ENCODE peak calls at places on chromosomes 1 and 21, in nine cellular contexts. One of them, this sample, is unnamed.

GRCh38 chr1:160758525-160758924 is 19.5 kb downstream of the SLAMF7 start:
- DNase-seq in HCT116: no peak
- DNase-seq in neural progenitor cell: no peak
- DNase-seq in GM23248: no peak
- DNase-seq in MM.1S: no peak
- DNase-seq in OCI-LY7: no peak
- DNase-seq in PC-3: no peak
- DNase-seq in GM23338: no peak
- DNase-seq in SK-N-SH: no peak
- DNase-seq in this sample: no peak

GRCh38 chr1:57422271-57423134 is 1.4 kb downstream of the DAB1 start:
- DNase-seq in GM23338: peak; percentile 81
- DNase-seq in OCI-LY7: no peak
- DNase-seq in PC-3: no peak
- DNase-seq in GM23248: peak; percentile 40
- DNase-seq in HCT116: no peak
- DNase-seq in neural progenitor cell: peak; percentile 80
- DNase-seq in SK-N-SH: peak; percentile 73
- DNase-seq in MM.1S: no peak
- DNase-seq in this sample: peak; percentile 65

GRCh38 chr1:1034438-1034759 is 14.5 kb downstream of the AGRN start:
- DNase-seq in HCT116: no peak
- DNase-seq in GM23248: peak; percentile 39
- DNase-seq in SK-N-SH: peak; percentile 58
- DNase-seq in GM23338: peak; percentile 56
- DNase-seq in MM.1S: no peak
- DNase-seq in PC-3: no peak
- DNase-seq in neural progenitor cell: peak; percentile 64
- DNase-seq in OCI-LY7: no peak
- DNase-seq in this sample: no peak

GRCh38 chr1:223456747-223457146 is 63.5 kb downstream of the CCDC185 start:
- DNase-seq in GM23248: peak; percentile 12
- DNase-seq in SK-N-SH: no peak
- DNase-seq in OCI-LY7: no peak
- DNase-seq in HCT116: no peak
- DNase-seq in GM23338: no peak
- DNase-seq in PC-3: no peak
- DNase-seq in MM.1S: no peak
- DNase-seq in neural progenitor cell: no peak
- DNase-seq in this sample: no peak

GRCh38 chr1:203518541-203518940 is 24.6 kb downstream of the OPTC start:
- DNase-seq in PC-3: no peak
- DNase-seq in GM23338: no peak
- DNase-seq in GM23248: no peak
- DNase-seq in neural progenitor cell: no peak
- DNase-seq in MM.1S: no peak
- DNase-seq in OCI-LY7: no peak
- DNase-seq in SK-N-SH: no peak
- DNase-seq in HCT116: no peak
- DNase-seq in this sample: no peak

GRCh38 chr1:19772053-19772452 is 27.7 kb downstream of the TMCO4 start:
- DNase-seq in HCT116: no peak
- DNase-seq in GM23338: peak; percentile 55
- DNase-seq in OCI-LY7: no peak
- DNase-seq in PC-3: no peak
- DNase-seq in GM23248: no peak
- DNase-seq in neural progenitor cell: no peak
- DNase-seq in MM.1S: no peak
- DNase-seq in SK-N-SH: no peak
- DNase-seq in this sample: no peak

GRCh38 chr1:47650205-47650604 is 212.4 kb downstream of the FOXD2 start:
- DNase-seq in OCI-LY7: no peak
- DNase-seq in GM23248: peak; percentile 88
- DNase-seq in GM23338: no peak
- DNase-seq in neural progenitor cell: no peak
- DNase-seq in SK-N-SH: no peak
- DNase-seq in PC-3: peak; percentile 99
- DNase-seq in MM.1S: no peak
- DNase-seq in HCT116: peak; percentile 69
- DNase-seq in this sample: peak; percentile 64

GRCh38 chr21:42414928-42415769 is 11.4 kb downstream of the UBASH3A start:
- DNase-seq in GM23248: peak; percentile 60
- DNase-seq in SK-N-SH: no peak
- DNase-seq in HCT116: peak; percentile 63
- DNase-seq in MM.1S: no peak
- DNase-seq in PC-3: peak; percentile 82
- DNase-seq in neural progenitor cell: no peak
- DNase-seq in OCI-LY7: no peak
- DNase-seq in GM23338: no peak
- DNase-seq in this sample: no peak

GRCh38 chr21:25750085-25750484 is 15.3 kb downstream of the GABPA start:
- DNase-seq in MM.1S: no peak
- DNase-seq in OCI-LY7: no peak
- DNase-seq in HCT116: no peak
- DNase-seq in SK-N-SH: no peak
- DNase-seq in GM23248: no peak
- DNase-seq in GM23338: no peak
- DNase-seq in PC-3: no peak
- DNase-seq in neural progenitor cell: no peak
- DNase-seq in this sample: no peak

GRCh38 chr1:160197231-160197630 is 6.9 kb downstream of the CASQ1 start:
- DNase-seq in HCT116: no peak
- DNase-seq in GM23338: no peak
- DNase-seq in PC-3: no peak
- DNase-seq in SK-N-SH: no peak
- DNase-seq in OCI-LY7: no peak
- DNase-seq in neural progenitor cell: no peak
- DNase-seq in MM.1S: no peak
- DNase-seq in GM23248: no peak
- DNase-seq in this sample: no peak

GRCh38 chr21:37006521-37007291 is at the start of gene RIPPLY3:
- DNase-seq in neural progenitor cell: peak; percentile 66
- DNase-seq in SK-N-SH: peak; percentile 75
- DNase-seq in PC-3: peak; percentile 45
- DNase-seq in OCI-LY7: no peak
- DNase-seq in MM.1S: no peak
- DNase-seq in GM23338: peak; percentile 75
- DNase-seq in GM23248: peak; percentile 44
- DNase-seq in HCT116: no peak
- DNase-seq in this sample: peak; percentile 50

GRCh38 chr1:31040038-31040437 is 25.5 kb downstream of the PUM1 start:
- DNase-seq in neural progenitor cell: no peak
- DNase-seq in GM23338: no peak
- DNase-seq in GM23248: no peak
- DNase-seq in HCT116: no peak
- DNase-seq in SK-N-SH: no peak
- DNase-seq in MM.1S: no peak
- DNase-seq in PC-3: peak; percentile 20
- DNase-seq in OCI-LY7: no peak
- DNase-seq in this sample: no peak

GRCh38 chr1:22283596-22283995 is 140.7 kb upstream of the WNT4 start:
- DNase-seq in MM.1S: no peak
- DNase-seq in GM23248: no peak
- DNase-seq in neural progenitor cell: no peak
- DNase-seq in PC-3: no peak
- DNase-seq in OCI-LY7: no peak
- DNase-seq in HCT116: no peak
- DNase-seq in SK-N-SH: peak; percentile 5
- DNase-seq in GM23338: no peak
- DNase-seq in this sample: no peak

GRCh38 chr1:153640873-153641272 is 7.0 kb downstream of the CHTOP start:
- DNase-seq in PC-3: no peak
- DNase-seq in OCI-LY7: no peak
- DNase-seq in GM23338: no peak
- DNase-seq in MM.1S: no peak
- DNase-seq in neural progenitor cell: no peak
- DNase-seq in HCT116: no peak
- DNase-seq in SK-N-SH: no peak
- DNase-seq in GM23248: no peak
- DNase-seq in this sample: no peak

GRCh38 chr1:153639280-153639679 is 5.4 kb downstream of the CHTOP start:
- DNase-seq in GM23248: no peak
- DNase-seq in SK-N-SH: no peak
- DNase-seq in GM23338: no peak
- DNase-seq in OCI-LY7: no peak
- DNase-seq in neural progenitor cell: no peak
- DNase-seq in MM.1S: no peak
- DNase-seq in PC-3: no peak
- DNase-seq in HCT116: no peak
- DNase-seq in this sample: no peak

GRCh38 chr1:153636312-153636711 is 2.4 kb downstream of the CHTOP start:
- DNase-seq in HCT116: no peak
- DNase-seq in MM.1S: no peak
- DNase-seq in PC-3: no peak
- DNase-seq in neural progenitor cell: no peak
- DNase-seq in GM23248: no peak
- DNase-seq in GM23338: no peak
- DNase-seq in OCI-LY7: no peak
- DNase-seq in SK-N-SH: no peak
- DNase-seq in this sample: no peak

GRCh38 chr1:153635872-153636271 is 2.0 kb downstream of the CHTOP start:
- DNase-seq in PC-3: no peak
- DNase-seq in OCI-LY7: peak; percentile 34
- DNase-seq in SK-N-SH: no peak
- DNase-seq in MM.1S: no peak
- DNase-seq in neural progenitor cell: no peak
- DNase-seq in GM23248: no peak
- DNase-seq in GM23338: no peak
- DNase-seq in HCT116: no peak
- DNase-seq in this sample: no peak

GRCh38 chr1:153638261-153638660 is 4.4 kb downstream of the CHTOP start:
- DNase-seq in MM.1S: no peak
- DNase-seq in HCT116: no peak
- DNase-seq in SK-N-SH: no peak
- DNase-seq in neural progenitor cell: no peak
- DNase-seq in GM23248: no peak
- DNase-seq in GM23338: no peak
- DNase-seq in PC-3: no peak
- DNase-seq in OCI-LY7: no peak
- DNase-seq in this sample: no peak
- TF ChIP-seq EZH2phosphoT487 in MM.1S: no peak
- TF ChIP-seq EZH2phosphoT487 in HCT116: no peak
- TF ChIP-seq EZH2phosphoT487 in SK-N-SH: no peak
- TF ChIP-seq EZH2phosphoT487 in neural progenitor cell: no peak
- TF ChIP-seq EZH2phosphoT487 in GM23248: no peak
- TF ChIP-seq EZH2phosphoT487 in GM23338: no peak
- TF ChIP-seq EZH2phosphoT487 in PC-3: no peak
- TF ChIP-seq EZH2phosphoT487 in OCI-LY7: no peak
- TF ChIP-seq EZH2phosphoT487 in this sample: no peak

DNA sequence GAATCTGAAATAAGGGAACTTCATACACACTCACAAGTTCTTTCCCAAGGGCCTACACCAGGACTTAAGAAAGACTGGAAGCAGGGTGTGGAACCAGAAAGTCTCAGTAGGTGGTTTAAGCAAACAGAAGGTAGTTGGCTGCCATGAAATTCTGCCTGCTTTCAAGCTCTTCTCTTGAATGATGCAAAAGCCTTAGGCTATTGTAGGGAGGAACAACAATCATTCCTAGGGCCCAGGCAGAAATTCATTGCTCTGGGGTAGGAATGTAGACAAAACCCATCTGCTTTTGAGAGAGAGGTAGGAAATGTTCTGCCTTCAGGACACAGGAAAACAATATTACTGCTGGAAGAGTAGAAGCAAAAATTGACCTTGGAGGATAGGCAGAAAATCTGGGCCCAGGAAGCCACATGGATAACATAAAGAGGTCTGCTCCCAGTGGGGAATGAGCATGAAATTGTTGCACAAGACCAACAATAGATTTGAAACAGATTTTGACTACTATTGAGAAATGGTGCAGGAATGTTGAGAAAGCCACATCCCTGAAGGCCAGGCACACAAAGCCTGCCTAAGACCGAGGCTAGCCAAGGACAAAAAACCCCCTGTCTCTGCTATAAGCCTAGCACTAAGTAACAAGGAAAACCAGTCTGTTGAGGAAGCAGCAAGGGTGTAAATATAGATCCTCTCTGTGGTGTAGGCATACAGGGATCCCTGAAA is 22.7 kb upstream of the SFT2D2 start:
- DNase-seq in SK-N-SH: no peak
- DNase-seq in OCI-LY7: no peak
- DNase-seq in GM23338: no peak
- DNase-seq in GM23248: peak; percentile 89
- DNase-seq in neural progenitor cell: no peak
- DNase-seq in HCT116: no peak
- DNase-seq in PC-3: no peak
- DNase-seq in MM.1S: no peak
- DNase-seq in this sample: no peak
- TF ChIP-seq EZH2phosphoT487 in SK-N-SH: no peak
- TF ChIP-seq EZH2phosphoT487 in OCI-LY7: no peak
- TF ChIP-seq EZH2phosphoT487 in GM23338: no peak
- TF ChIP-seq EZH2phosphoT487 in GM23248: no peak
- TF ChIP-seq EZH2phosphoT487 in neural progenitor cell: no peak
- TF ChIP-seq EZH2phosphoT487 in HCT116: no peak
- TF ChIP-seq EZH2phosphoT487 in PC-3: no peak
- TF ChIP-seq EZH2phosphoT487 in MM.1S: no peak
- TF ChIP-seq EZH2phosphoT487 in this sample: no peak

GRCh38 chr1:97834903-97835302 is 85.9 kb downstream of the DPYD start:
- DNase-seq in neural progenitor cell: no peak
- DNase-seq in PC-3: no peak
- DNase-seq in GM23248: no peak
- DNase-seq in OCI-LY7: no peak
- DNase-seq in MM.1S: no peak
- DNase-seq in GM23338: no peak
- DNase-seq in SK-N-SH: no peak
- DNase-seq in HCT116: no peak
- DNase-seq in this sample: no peak

GRCh38 chr1:97826820-97827219 is 94.0 kb downstream of the DPYD start:
- DNase-seq in MM.1S: no peak
- DNase-seq in neural progenitor cell: no peak
- DNase-seq in PC-3: no peak
- DNase-seq in HCT116: no peak
- DNase-seq in SK-N-SH: peak; percentile 40
- DNase-seq in GM23338: no peak
- DNase-seq in GM23248: no peak
- DNase-seq in OCI-LY7: no peak
- DNase-seq in this sample: no peak

GRCh38 chr1:97827887-97828286 is 92.9 kb downstream of the DPYD start:
- DNase-seq in GM23338: peak; percentile 45
- DNase-seq in HCT116: no peak
- DNase-seq in SK-N-SH: no peak
- DNase-seq in OCI-LY7: no peak
- DNase-seq in PC-3: no peak
- DNase-seq in GM23248: no peak
- DNase-seq in MM.1S: no peak
- DNase-seq in neural progenitor cell: peak; percentile 36
- DNase-seq in this sample: no peak

GRCh38 chr1:97832490-97832889 is 88.3 kb downstream of the DPYD start:
- DNase-seq in neural progenitor cell: no peak
- DNase-seq in GM23248: no peak
- DNase-seq in HCT116: no peak
- DNase-seq in SK-N-SH: no peak
- DNase-seq in MM.1S: no peak
- DNase-seq in PC-3: no peak
- DNase-seq in GM23338: no peak
- DNase-seq in OCI-LY7: no peak
- DNase-seq in this sample: no peak
- TF ChIP-seq EZH2phosphoT487 in neural progenitor cell: no peak
- TF ChIP-seq EZH2phosphoT487 in GM23248: no peak
- TF ChIP-seq EZH2phosphoT487 in HCT116: no peak
- TF ChIP-seq EZH2phosphoT487 in SK-N-SH: no peak
- TF ChIP-seq EZH2phosphoT487 in MM.1S: no peak
- TF ChIP-seq EZH2phosphoT487 in PC-3: no peak
- TF ChIP-seq EZH2phosphoT487 in GM23338: no peak
- TF ChIP-seq EZH2phosphoT487 in OCI-LY7: no peak
- TF ChIP-seq EZH2phosphoT487 in this sample: no peak

GRCh38 chr1:53342735-53343470 is 15.0 kb upstream of the LRP8 start:
- DNase-seq in GM23248: no peak
- DNase-seq in HCT116: no peak
- DNase-seq in MM.1S: no peak
- DNase-seq in OCI-LY7: no peak
- DNase-seq in neural progenitor cell: no peak
- DNase-seq in SK-N-SH: no peak
- DNase-seq in PC-3: no peak
- DNase-seq in GM23338: no peak
- DNase-seq in this sample: no peak
- TF ChIP-seq EZH2phosphoT487 in GM23248: no peak
- TF ChIP-seq EZH2phosphoT487 in HCT116: no peak
- TF ChIP-seq EZH2phosphoT487 in MM.1S: no peak
- TF ChIP-seq EZH2phosphoT487 in OCI-LY7: no peak
- TF ChIP-seq EZH2phosphoT487 in neural progenitor cell: no peak
- TF ChIP-seq EZH2phosphoT487 in SK-N-SH: no peak
- TF ChIP-seq EZH2phosphoT487 in PC-3: no peak
- TF ChIP-seq EZH2phosphoT487 in GM23338: no peak
- TF ChIP-seq EZH2phosphoT487 in this sample: no peak

This sample was measured in hepatocyte.